ENCODE peak calls at places on chromosomes 5 and 9, in six cellular contexts. Z, U, N, P, F and S are unnamed samples.

GRCh38 chr5:115419794-115420585 is 123.5 kb upstream of the CCDC112 start:
- DNase-seq in Z (peak; percentile 62), U (no peak), N (no peak), P (no peak), F (no peak), S (peak; percentile 73)

GRCh38 chr5:96930589-96930988 is 5.3 kb upstream of the LNPEP start:
- DNase-seq in Z (no peak), U (no peak), N (no peak), P (no peak), F (no peak), S (no peak)

GRCh38 chr5:119398713-119399492 is 43.1 kb downstream of the TNFAIP8 start:
- DNase-seq in Z (peak; percentile 79), U (peak; percentile 73), N (no peak), P (peak; percentile 52), F (no peak), S (no peak)

GRCh38 chr9:88342246-88342645 is 46.0 kb upstream of the SPIN1 start:
- DNase-seq in Z (no peak), U (no peak), N (no peak), P (no peak), F (no peak), S (no peak)

GRCh38 chr5:148623741-148624140 is 30.6 kb downstream of the HTR4 start:
- DNase-seq in Z (peak; percentile 45), U (no peak), N (no peak), P (no peak), F (no peak), S (no peak)

GRCh38 chr9:33737811-33738606 is 57.4 kb upstream of the PRSS3 start:
- DNase-seq in Z (peak; percentile 22), U (peak; percentile 59), N (no peak), P (no peak), F (peak; percentile 54), S (no peak)

GRCh38 chr5:29697786-29698414 is 1495.6 kb upstream of the CDH6 start:
- DNase-seq in Z (no peak), U (no peak), N (no peak), P (no peak), F (no peak), S (no peak)

GRCh38 chr9:23825700-23826099 is 340 bp downstream of the ELAVL2 start:
- DNase-seq in Z (no peak), U (no peak), N (no peak), P (no peak), F (no peak), S (no peak)

GRCh38 chr5:109479260-109479860 is 69.6 kb upstream of the PJA2 start:
- DNase-seq in Z (peak; percentile 12), U (no peak), N (no peak), P (no peak), F (peak; percentile 33), S (no peak)

GRCh38 chr5:132859889-132860437 is 6.3 kb downstream of the GDF9 start:
- DNase-seq in Z (no peak), U (no peak), N (no peak), P (no peak), F (no peak), S (no peak)

GRCh38 chr9:81028504-81028903 is 660.8 kb downstream of the TLE1 start:
- DNase-seq in Z (peak; percentile 87), U (no peak), N (no peak), P (no peak), F (no peak), S (no peak)

GRCh38 chr5:119327018-119327417 is 28.8 kb upstream of the TNFAIP8 start:
- DNase-seq in Z (no peak), U (peak; percentile 20), N (no peak), P (no peak), F (no peak), S (no peak)

GRCh38 chr9:134152488-134152887 is 11.9 kb downstream of the RNU6ATAC start:
- DNase-seq in Z (no peak), U (no peak), N (no peak), P (no peak), F (no peak), S (no peak)

GRCh38 chr9:20307662-20308061 is 314.6 kb downstream of the MLLT3 start:
- DNase-seq in Z (no peak), U (no peak), N (no peak), P (no peak), F (no peak), S (no peak)

GRCh38 chr9:108994695-108995094 is 18.6 kb downstream of the CTNNAL1 start:
- DNase-seq in Z (no peak), U (no peak), N (no peak), P (peak; percentile 50), F (peak; percentile 38), S (no peak)

GRCh38 chr9:15104826-15105420 is 194.7 kb upstream of the FREM1 start:
- DNase-seq in Z (peak; percentile 18), U (no peak), N (peak; percentile 14), P (no peak), F (peak; percentile 39), S (no peak)

GRCh38 chr9:2493106-2493505 is 128.5 kb upstream of the VLDLR start:
- DNase-seq in Z (no peak), U (no peak), N (no peak), P (no peak), F (no peak), S (no peak)

GRCh38 chr5:78698218-78698751 is 49.7 kb upstream of the LHFPL2 start:
- DNase-seq in Z (no peak), U (no peak), N (no peak), P (no peak), F (no peak), S (no peak)

GRCh38 chr9:127129073-127129717 is 6.8 kb upstream of the ANGPTL2 start:
- DNase-seq in Z (no peak), U (no peak), N (no peak), P (no peak), F (no peak), S (no peak)

GRCh38 chr9:93861736-93862358 is 93.3 kb downstream of the BARX1 start:
- DNase-seq in Z (no peak), U (no peak), N (no peak), P (peak; percentile 28), F (no peak), S (no peak)

GRCh38 chr9:15642369-15642962 is 89.6 kb downstream of the CCDC171 start:
- DNase-seq in Z (no peak), U (no peak), N (no peak), P (no peak), F (peak; percentile 65), S (no peak)

GRCh38 chr5:100576217-100576751 is 41.1 kb downstream of the FAM174A start:
- DNase-seq in Z (no peak), U (no peak), N (no peak), P (no peak), F (no peak), S (no peak)

GRCh38 chr5:32443145-32443540 is 1.4 kb downstream of the ZFR start:
- DNase-seq in Z (no peak), U (no peak), N (peak; percentile 11), P (no peak), F (peak; percentile 18), S (no peak)

GRCh38 chr9:104906441-104907277 is 21.3 kb downstream of the ABCA1 start:
- DNase-seq in Z (no peak), U (no peak), N (no peak), P (no peak), F (no peak), S (no peak)

GRCh38 chr5:60578295-60578694 is 121.7 kb downstream of the DEPDC1B start:
- DNase-seq in Z (no peak), U (no peak), N (peak; percentile 29), P (no peak), F (no peak), S (no peak)

GRCh38 chr5:124252094-124252750 is 494.2 kb downstream of the ZNF608 start:
- DNase-seq in Z (no peak), U (no peak), N (no peak), P (no peak), F (peak; percentile 3), S (no peak)

GRCh38 chr9:133729646-133730281 is 8.4 kb downstream of the SARDH start:
- DNase-seq in Z (no peak), U (no peak), N (no peak), P (no peak), F (no peak), S (peak; percentile 50)

GRCh38 chr5:103041071-103041676 is 78.8 kb downstream of the GIN1 start:
- DNase-seq in Z (peak; percentile 14), U (no peak), N (no peak), P (no peak), F (peak; percentile 15), S (no peak)

GRCh38 chr5:88436290-88436689 is 167.6 kb upstream of the TMEM161B start:
- DNase-seq in Z (no peak), U (no peak), N (no peak), P (no peak), F (no peak), S (no peak)

GRCh38 chr5:123089971-123090640 is 1.1 kb downstream of the PRDM6 start:
- DNase-seq in Z (peak; percentile 44), U (no peak), N (no peak), P (peak; percentile 57), F (no peak), S (no peak)

GRCh38 chr9:113516840-113517577 is 53.5 kb downstream of the RGS3 start:
- DNase-seq in Z (no peak), U (peak; percentile 63), N (peak; percentile 72), P (no peak), F (peak; percentile 85), S (no peak)

GRCh38 chr5:25006734-25007133 is 362.0 kb upstream of the CDH10 start:
- DNase-seq in Z (peak; percentile 33), U (no peak), N (no peak), P (no peak), F (no peak), S (no peak)

GRCh38 chr5:178115835-178116405 is 2.6 kb downstream of the N4BP3 start:
- DNase-seq in Z (no peak), U (no peak), N (no peak), P (no peak), F (peak; percentile 21), S (no peak)

GRCh38 chr5:80260461-80260860 is 4.6 kb upstream of the SERINC5 start:
- DNase-seq in Z (no peak), U (no peak), N (no peak), P (no peak), F (no peak), S (no peak)

GRCh38 chr5:122154491-122154890 is 25.1 kb downstream of the ZNF474 start:
- DNase-seq in Z (no peak), U (no peak), N (no peak), P (no peak), F (no peak), S (no peak)

GRCh38 chr5:133266966-133267365 is 215.2 kb downstream of the HSPA4 start:
- DNase-seq in Z (no peak), U (no peak), N (no peak), P (no peak), F (no peak), S (no peak)

GRCh38 chr9:74577956-74578355 is 80.8 kb downstream of the RORB start:
- DNase-seq in Z (no peak), U (no peak), N (no peak), P (no peak), F (peak; percentile 15), S (no peak)